ENCODE peak calls at places on chromosome 2, in five cellular contexts. D, Y, W, J and H are unnamed samples.

GRCh38 chr2:239758325-239758877 is 266.7 kb downstream of the NDUFA10 start:
- DNase-seq in D (no peak), Y (no peak), W (no peak), J (no peak), H (no peak)

GRCh38 chr2:136000502-136000901 is 15.1 kb upstream of the DARS1 start:
- DNase-seq in D (no peak), Y (no peak), W (no peak), J (no peak), H (no peak)

GRCh38 chr2:195696012-195696411 is 39.0 kb downstream of the SLC39A10 start:
- DNase-seq in D (no peak), Y (no peak), W (no peak), J (no peak), H (no peak)

GRCh38 chr2:25576596-25576995 is 96.8 kb downstream of the DTNB start:
- DNase-seq in D (no peak), Y (no peak), W (no peak), J (no peak), H (no peak)

GRCh38 chr2:85430780-85431601 is 12.5 kb downstream of the SH2D6 start:
- DNase-seq in D (peak; percentile 74), Y (no peak), W (peak; percentile 42), J (no peak), H (no peak)

GRCh38 chr2:6772366-6772710 is 93.4 kb downstream of the CMPK2 start:
- DNase-seq in D (no peak), Y (no peak), W (no peak), J (no peak), H (no peak)

GRCh38 chr2:223026357-223027110 is 25.5 kb upstream of the KCNE4 start:
- DNase-seq in D (no peak), Y (no peak), W (peak; percentile 47), J (peak; percentile 59), H (no peak)

GRCh38 chr2:232030229-232030628 is 68.7 kb downstream of the DIS3L2 start:
- DNase-seq in D (no peak), Y (no peak), W (no peak), J (no peak), H (no peak)

GRCh38 chr2:201420442-201421113 is 30.7 kb downstream of the TRAK2 start:
- DNase-seq in D (no peak), Y (no peak), W (peak; percentile 86), J (peak; percentile 49), H (no peak)

GRCh38 chr2:14633451-14634211 is 1.1 kb downstream of the LRATD1 start:
- DNase-seq in D (peak; percentile 55), Y (no peak), W (peak; percentile 5), J (no peak), H (no peak)

GRCh38 chr2:68127358-68128242 is 30.1 kb upstream of the PNO1 start:
- DNase-seq in D (no peak), Y (no peak), W (no peak), J (no peak), H (no peak)

GRCh38 chr2:58852243-58852642 is 611.1 kb upstream of the FANCL start:
- DNase-seq in D (no peak), Y (no peak), W (no peak), J (no peak), H (no peak)

GRCh38 chr2:235936493-235936892 is 231.7 kb downstream of the GBX2 start:
- DNase-seq in D (no peak), Y (peak; percentile 33), W (peak; percentile 41), J (no peak), H (no peak)

GRCh38 chr2:144523606-144524131 is 3.8 kb upstream of the ZEB2 start:
- DNase-seq in D (no peak), Y (no peak), W (peak; percentile 50), J (peak; percentile 32), H (no peak)

GRCh38 chr2:63270717-63271116 is 220.1 kb downstream of the OTX1 start:
- DNase-seq in D (no peak), Y (no peak), W (no peak), J (no peak), H (no peak)

GRCh38 chr2:10236571-10237391 is 65.9 kb upstream of the HPCAL1 start:
- DNase-seq in D (peak; percentile 33), Y (no peak), W (no peak), J (no peak), H (no peak)

GRCh38 chr2:58293056-58293455 is 51.9 kb upstream of the FANCL start:
- DNase-seq in D (no peak), Y (no peak), W (no peak), J (no peak), H (no peak)

GRCh38 chr2:227462972-227463931 is 8.7 kb upstream of the AGFG1 start:
- DNase-seq in D (no peak), Y (peak; percentile 49), W (no peak), J (no peak), H (peak; percentile 47)

GRCh38 chr2:61229936-61230335 is 67.9 kb downstream of the C2orf74 start:
- DNase-seq in D (no peak), Y (no peak), W (no peak), J (peak; percentile 4), H (no peak)

GRCh38 chr2:8817219-8817618 is 20.2 kb downstream of the KIDINS220 start:
- DNase-seq in D (no peak), Y (no peak), W (no peak), J (no peak), H (no peak)

GRCh38 chr2:198004921-198005829 is 200.8 kb downstream of the PLCL1 start:
- DNase-seq in D (no peak), Y (peak; percentile 57), W (no peak), J (no peak), H (peak; percentile 42)

GRCh38 chr2:54672587-54673456 is 50.6 kb upstream of the EML6 start:
- DNase-seq in D (no peak), Y (no peak), W (no peak), J (peak; percentile 60), H (no peak)

GRCh38 chr2:65802298-65802942 is 370.0 kb upstream of the SPRED2 start:
- DNase-seq in D (no peak), Y (no peak), W (no peak), J (no peak), H (no peak)

GRCh38 chr2:16628316-16628715 is 37.3 kb downstream of the CYRIA start:
- DNase-seq in D (no peak), Y (no peak), W (no peak), J (no peak), H (no peak)

GRCh38 chr2:28767367-28767766 is 15.7 kb downstream of the PPP1CB start:
- DNase-seq in D (no peak), Y (no peak), W (no peak), J (no peak), H (no peak)

GRCh38 chr2:170714156-170715061 is 728 bp upstream of the SP5 start:
- DNase-seq in D (peak; percentile 64), Y (peak; percentile 20), W (peak; percentile 33), J (no peak), H (no peak)

GRCh38 chr2:108571262-108571661 is 37.0 kb downstream of the LIMS1 start:
- DNase-seq in D (no peak), Y (no peak), W (no peak), J (no peak), H (no peak)

GRCh38 chr2:197954328-197954727 is 149.9 kb downstream of the PLCL1 start:
- DNase-seq in D (no peak), Y (no peak), W (no peak), J (no peak), H (no peak)

GRCh38 chr2:171308280-171309054 is 125.3 kb downstream of the METTL8 start:
- DNase-seq in D (no peak), Y (no peak), W (no peak), J (no peak), H (no peak)